ENCODE peak calls at places on chromosome 9, in six cellular contexts. D is pancreas, K is LoVo, T is GDM1, U is HuH-7, L is fibroblast of pulmonary artery. Q is an unnamed sample.

GRCh38 chr9:89247431-89248370 is 63.3 kb upstream of the CKS2 start:
- DNase-seq in D (no peak), K (no peak), T (no peak), U (no peak), L (peak), Q (peak)

GRCh38 chr9:17839744-17840143 is 260.9 kb downstream of the SH3GL2 start:
- DNase-seq in D (no peak), K (no peak), T (no peak), U (no peak), L (no peak), Q (no peak)

GRCh38 chr9:115757461-115757860 is 396.1 kb upstream of the PAPPA start:
- DNase-seq in D (no peak), K (no peak), T (no peak), U (no peak), L (peak), Q (no peak)

GRCh38 chr9:92077868-92078267 is 37.3 kb downstream of the SPTLC1 start:
- DNase-seq in D (no peak), K (no peak), T (no peak), U (no peak), L (no peak), Q (no peak)

GRCh38 chr9:127562271-127562780 is 49.8 kb upstream of the STXBP1 start:
- DNase-seq in D (no peak), K (no peak), T (no peak), U (no peak), L (no peak), Q (no peak)

GRCh38 chr9:113600477-113600851 is 136.9 kb downstream of the RGS3 start:
- DNase-seq in D (no peak), K (no peak), T (no peak), U (no peak), L (no peak), Q (no peak)

GRCh38 chr9:126605792-126606482 is 7.8 kb upstream of the LMX1B start:
- DNase-seq in D (no peak), K (no peak), T (no peak), U (no peak), L (no peak), Q (no peak)

GRCh38 chr9:21078702-21079101 is 960 bp upstream of the IFNB1 start:
- DNase-seq in D (no peak), K (no peak), T (peak), U (no peak), L (no peak), Q (no peak)

GRCh38 chr9:97873877-97874276 is 20.9 kb downstream of the FOXE1 start:
- DNase-seq in D (no peak), K (no peak), T (no peak), U (no peak), L (peak), Q (peak)

GRCh38 chr9:80507611-80508010 is 935.8 kb downstream of the TLE4 start:
- DNase-seq in D (no peak), K (no peak), T (no peak), U (no peak), L (no peak), Q (no peak)

GRCh38 chr9:15541862-15542261 is 11.0 kb upstream of the CCDC171 start:
- DNase-seq in D (no peak), K (no peak), T (no peak), U (no peak), L (no peak), Q (no peak)

GRCh38 chr9:27145143-27145542 is 36.1 kb downstream of the TEK start:
- DNase-seq in D (no peak), K (no peak), T (no peak), U (no peak), L (no peak), Q (no peak)

GRCh38 chr9:81689343-81690175 is at the start of gene TLE1:
- DNase-seq in D (peak), K (peak), T (no peak), U (peak), L (peak), Q (peak)

GRCh38 chr9:125822902-125823301 is 75.7 kb downstream of the PBX3 start:
- DNase-seq in D (no peak), K (no peak), T (no peak), U (no peak), L (no peak), Q (no peak)

GRCh38 chr9:111586378-111586777 is 13.1 kb downstream of the PTGR1 start:
- DNase-seq in D (no peak), K (no peak), T (no peak), U (no peak), L (no peak), Q (no peak)

GRCh38 chr9:125189011-125189360 is 617 bp downstream of the PPP6C start:
- DNase-seq in D (peak), K (no peak), T (no peak), U (peak), L (no peak), Q (no peak)

GRCh38 chr9:75001719-75002421 is 26.2 kb downstream of the CARNMT1 start:
- DNase-seq in D (no peak), K (peak), T (peak), U (peak), L (peak), Q (peak)

GRCh38 chr9:38619556-38620447 is 594 bp downstream of the ANKRD18A start:
- DNase-seq in D (peak), K (peak), T (no peak), U (no peak), L (no peak), Q (no peak)

GRCh38 chr9:89712285-89712684 is 107.5 kb downstream of the GADD45G start:
- DNase-seq in D (no peak), K (no peak), T (no peak), U (no peak), L (no peak), Q (no peak)

GRCh38 chr9:79104216-79104615 is 467.5 kb upstream of the TLE4 start:
- DNase-seq in D (no peak), K (no peak), T (no peak), U (no peak), L (no peak), Q (peak)

GRCh38 chr9:33403941-33404781 is 1.8 kb upstream of the AQP7 start:
- DNase-seq in D (peak), K (no peak), T (no peak), U (no peak), L (no peak), Q (no peak)

GRCh38 chr9:129402341-129402739 is 218.6 kb downstream of the C9orf50 start:
- DNase-seq in D (peak), K (no peak), T (no peak), U (no peak), L (no peak), Q (no peak)

GRCh38 chr9:136587944-136588662 is 42.3 kb upstream of the NOTCH1 start:
- DNase-seq in D (no peak), K (no peak), T (no peak), U (no peak), L (peak), Q (no peak)